ENCODE peak calls at places on chromosomes 16 and 17, in seven cellular contexts. R is spleen, F is testis, J is heart left ventricle, E is gastrocnemius medialis, W is transverse colon, D is GM12878. U is an unnamed sample.

GRCh38 chr16:78275420-78275819 is 176.0 kb downstream of the WWOX start:
- DNase-seq in R (no peak), F (no peak), J (no peak), E (no peak), W (no peak), D (no peak), U (no peak)

GRCh38 chr16:58306327-58306726 is 11.5 kb upstream of the PRSS54 start:
- DNase-seq in R (no peak), F (peak; percentile 41), J (no peak), E (no peak), W (peak; percentile 60), D (no peak), U (peak; percentile 60)

GRCh38 chr16:68088130-68088972 is 3.2 kb downstream of the NFATC3 start:
- DNase-seq in R (no peak), F (no peak), J (no peak), E (no peak), W (no peak), D (no peak), U (no peak)

GRCh38 chr16:8572919-8573724 is 17.2 kb downstream of the TMEM114 start:
- DNase-seq in R (no peak), F (peak; percentile 37), J (no peak), E (no peak), W (no peak), D (no peak), U (peak; percentile 28)

GRCh38 chr17:45172541-45173286 is 11.0 kb downstream of the HEXIM2 start:
- DNase-seq in R (peak; percentile 88), F (peak; percentile 70), J (peak; percentile 83), E (peak; percentile 85), W (peak; percentile 78), D (no peak), U (peak; percentile 86)

GRCh38 chr17:65013613-65014391 is 42.7 kb downstream of the GNA13 start:
- DNase-seq in R (no peak), F (no peak), J (no peak), E (no peak), W (no peak), D (no peak), U (no peak)

GRCh38 chr17:8122923-8123694 is 797 bp downstream of the HES7 start:
- DNase-seq in R (no peak), F (no peak), J (no peak), E (no peak), W (no peak), D (no peak), U (no peak)

GRCh38 chr16:101586-101985 is 23.6 kb downstream of the MPG start:
- DNase-seq in R (no peak), F (no peak), J (no peak), E (no peak), W (no peak), D (no peak), U (no peak)

GRCh38 chr16:26599786-26600107 is 467.0 kb upstream of the C16orf82 start:
- DNase-seq in R (no peak), F (no peak), J (no peak), E (no peak), W (no peak), D (no peak), U (no peak)

GRCh38 chr17:56159764-56160394 is 6.6 kb downstream of the ANKFN1 start:
- DNase-seq in R (no peak), F (no peak), J (no peak), E (no peak), W (no peak), D (no peak), U (no peak)

GRCh38 chr16:69522732-69523404 is 42.9 kb upstream of the NFAT5 start:
- DNase-seq in R (no peak), F (peak; percentile 75), J (no peak), E (no peak), W (no peak), D (no peak), U (peak; percentile 11)

GRCh38 chr16:67006930-67007658 is 18.7 kb downstream of the CES4A start:
- DNase-seq in R (no peak), F (no peak), J (no peak), E (no peak), W (no peak), D (no peak), U (no peak)

GRCh38 chr17:40113961-40114272 is 7.9 kb upstream of the MSL1 start:
- DNase-seq in R (no peak), F (no peak), J (no peak), E (no peak), W (no peak), D (no peak), U (no peak)

GRCh38 chr17:67258836-67259468 is 14.0 kb upstream of the HELZ start:
- DNase-seq in R (no peak), F (no peak), J (no peak), E (no peak), W (peak; percentile 23), D (no peak), U (no peak)

GRCh38 chr16:1794221-1794871 is 841 bp upstream of the IGFALS start:
- DNase-seq in R (peak; percentile 59), F (no peak), J (peak; percentile 25), E (peak; percentile 10), W (no peak), D (no peak), U (no peak)

GRCh38 chr17:50689251-50689650 is 18.5 kb downstream of the ANKRD40 start:
- DNase-seq in R (no peak), F (no peak), J (no peak), E (no peak), W (no peak), D (no peak), U (peak; percentile 84)

GRCh38 chr16:59719121-59719520 is 985.0 kb upstream of the GOT2 start:
- DNase-seq in R (no peak), F (no peak), J (no peak), E (no peak), W (no peak), D (no peak), U (no peak)

GRCh38 chr16:5056347-5056746 is 9.4 kb downstream of the C16orf89 start:
- DNase-seq in R (peak; percentile 80), F (peak; percentile 26), J (no peak), E (no peak), W (peak; percentile 41), D (no peak), U (no peak)

GRCh38 chr16:10579965-10580918 is at the start of gene EMP2:
- DNase-seq in R (peak; percentile 78), F (peak; percentile 68), J (peak; percentile 90), E (peak; percentile 54), W (peak; percentile 87), D (no peak), U (peak; percentile 43)

DNA sequence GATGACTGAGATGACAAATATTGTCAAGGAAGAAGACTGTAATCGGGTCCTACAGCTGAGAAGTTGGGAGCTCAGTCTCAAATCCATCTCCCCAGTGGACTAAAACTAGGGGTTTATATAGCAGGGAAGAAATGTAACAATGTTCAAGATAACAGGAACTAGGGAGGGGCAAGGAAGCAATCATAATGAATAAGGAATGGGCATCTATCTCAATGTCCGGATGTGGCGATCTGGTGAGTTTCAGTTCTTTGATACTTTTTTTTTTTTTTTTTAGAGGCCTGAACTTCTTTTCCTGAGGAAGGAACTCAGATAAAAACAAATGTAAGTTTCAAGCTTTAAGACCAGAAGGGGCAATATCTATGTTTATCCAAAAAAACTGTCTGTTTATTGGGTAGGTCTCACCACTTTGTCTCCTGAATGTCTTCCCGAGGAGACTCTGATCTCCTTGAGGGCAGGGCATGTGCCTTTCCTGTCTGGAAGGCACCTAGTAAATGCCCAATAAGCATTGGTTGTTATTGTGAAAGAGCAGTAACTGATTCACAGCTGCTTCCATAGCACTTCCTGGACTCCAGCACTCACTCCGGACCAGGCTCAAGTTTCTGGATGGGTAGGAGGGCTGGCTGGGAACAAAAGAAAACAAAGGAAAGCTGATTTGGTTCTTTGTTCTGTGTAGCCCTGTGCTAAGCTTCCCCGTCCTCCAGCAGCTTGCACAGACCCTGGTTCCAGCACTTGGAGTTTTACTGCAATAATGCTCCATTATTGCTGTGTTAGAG is 51.9 kb downstream of the MEOX1 start:
- DNase-seq in R (no peak), F (no peak), J (no peak), E (no peak), W (no peak), D (no peak), U (no peak)
- TF ChIP-seq POLR2A in R (no peak), F (no peak), J (no peak), E (no peak), W (no peak), D (no peak), U (no peak)

GRCh38 chr17:75476752-75477492 is 20.5 kb downstream of the TMEM94 start:
- DNase-seq in R (no peak), F (no peak), J (no peak), E (no peak), W (no peak), D (no peak), U (no peak)
- H3K27ac ChIP-seq in R (no peak overlapping the region), F (peak overlapping the region; percentile 76), J (peak overlapping the region; percentile 78), E (peak overlapping the region; percentile 69), W (peak overlapping the region; percentile 53), D (no peak overlapping the region), U (no peak overlapping the region)

GRCh38 chr16:84726670-84727467 is 27.1 kb downstream of the USP10 start:
- DNase-seq in R (no peak), F (no peak), J (peak; percentile 43), E (no peak), W (peak; percentile 45), D (peak; percentile 72), U (no peak)
- TF ChIP-seq POLR2A in R (no peak), F (no peak), J (no peak), E (no peak), W (no peak), D (no peak), U (no peak)

GRCh38 chr17:61338874-61339478 is 60.7 kb upstream of the TBX2 start:
- DNase-seq in R (no peak), F (no peak), J (no peak), E (no peak), W (no peak), D (no peak), U (no peak)
- H3K27ac ChIP-seq in R (no peak overlapping the region), F (peak overlapping the region; percentile 55), J (no peak overlapping the region), E (no peak overlapping the region), W (no peak overlapping the region), D (no peak overlapping the region), U (peak overlapping the region; percentile 44)

GRCh38 chr16:31190061-31190460 is 10.1 kb downstream of the FUS start:
- DNase-seq in R (peak; percentile 55), F (no peak), J (no peak), E (no peak), W (no peak), D (no peak), U (no peak)
- TF ChIP-seq POLR2A in R (no peak), F (no peak), J (no peak), E (no peak), W (no peak), D (peak; percentile 69), U (no peak)

DNA sequence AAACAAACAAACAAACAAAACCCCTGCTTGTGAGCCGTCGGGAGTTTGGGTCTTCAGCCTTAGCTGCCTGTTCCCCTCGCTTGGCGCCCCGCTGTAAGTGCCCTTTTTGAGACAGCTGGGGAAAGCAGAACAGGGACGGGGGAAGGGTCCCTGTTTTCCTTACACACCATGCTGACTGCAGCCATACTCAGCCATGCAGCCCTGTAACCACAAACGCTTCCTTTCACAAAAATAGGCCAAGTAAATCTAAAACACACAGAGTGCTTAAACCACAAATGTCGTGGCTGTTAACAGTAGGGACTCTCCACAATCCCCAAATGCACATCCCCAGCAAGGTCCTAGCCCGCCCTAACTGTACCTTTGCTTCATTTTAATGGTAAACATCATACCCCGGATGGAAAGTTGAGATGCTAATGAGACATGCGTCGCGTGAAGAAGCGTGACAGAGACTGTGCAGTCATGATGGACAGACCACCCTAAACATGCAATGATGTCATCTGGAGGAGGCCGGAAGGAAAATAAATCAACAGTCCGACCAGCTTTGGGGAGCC is 129.9 kb downstream of the MGAT5B start:
- DNase-seq in R (no peak), F (no peak), J (no peak), E (no peak), W (peak; percentile 11), D (peak; percentile 71), U (no peak)
- H3K27ac ChIP-seq in R (peak overlapping the region; percentile 66), F (no peak overlapping the region), J (no peak overlapping the region), E (no peak overlapping the region), W (no peak overlapping the region), D (peak overlapping the region; percentile 59), U (no peak overlapping the region)

GRCh38 chr16:88856828-88857727 is at the start of the genes GALNS and TRAPPC2L:
- DNase-seq in R (peak; percentile 99), F (peak; percentile 100), J (peak; percentile 99), E (peak; percentile 97), W (peak; percentile 100), D (peak; percentile 69), U (peak; percentile 99)
- TF ChIP-seq POLR2A in R (no peak), F (peak; percentile 31), J (no peak), E (peak; percentile 81), W (peak; percentile 77), D (peak; percentile 96), U (peak; percentile 37)

U was measured in adrenal gland.